ENCODE peak calls at places on chromosomes 5 and 9, in five cellular contexts. N is AG04449, M is heart right ventricle, Z is astrocyte of the spinal cord, V is lower leg skin. K is an unnamed sample.

GRCh38 chr9:98039474-98040072 is 17.0 kb upstream of the NANS start:
- DNase-seq in Z (no peak), M (no peak), V (peak; percentile 68), N (no peak), K (no peak)

GRCh38 chr5:15383469-15383868 is 116.5 kb upstream of the FBXL7 start:
- DNase-seq in N (no peak), Z (peak; percentile 24), V (no peak), M (no peak), K (no peak)

GRCh38 chr5:169716287-169716686 is 79.2 kb downstream of the DOCK2 start:
- DNase-seq in M (no peak), V (no peak), N (peak; percentile 45), Z (peak; percentile 64), K (no peak)

GRCh38 chr5:156259618-156260017 is 67.3 kb upstream of the SGCD start:
- DNase-seq in Z (no peak), M (no peak), N (no peak), V (no peak), K (no peak)

GRCh38 chr9:87063246-87063645 is 115.9 kb upstream of the GAS1 start:
- DNase-seq in V (no peak), M (no peak), Z (no peak), N (no peak), K (no peak)

GRCh38 chr9:109272745-109273144 is 48.1 kb downstream of the EPB41L4B start:
- DNase-seq in N (no peak), V (no peak), M (no peak), Z (no peak), K (no peak)

GRCh38 chr5:96605144-96605543 is 57.0 kb upstream of the CAST start:
- DNase-seq in N (no peak), V (no peak), Z (no peak), M (no peak), K (no peak)

GRCh38 chr5:24606974-24607373 is 37.8 kb downstream of the CDH10 start:
- DNase-seq in V (no peak), M (no peak), Z (no peak), N (no peak), K (no peak)

GRCh38 chr5:56814361-56814962 is 887 bp upstream of the MAP3K1 start:
- DNase-seq in Z (peak; percentile 29), M (peak; percentile 54), N (no peak), V (peak; percentile 83), K (peak; percentile 64)

GRCh38 chr5:32909207-32909606 is 198.1 kb downstream of the NPR3 start:
- DNase-seq in M (no peak), N (peak; percentile 56), Z (peak; percentile 9), V (no peak), K (no peak)

GRCh38 chr9:77128125-77128789 is 49.1 kb upstream of the VPS13A start:
- DNase-seq in M (no peak), N (no peak), Z (no peak), V (no peak), K (no peak)

GRCh38 chr9:114837923-114838322 is 32.1 kb upstream of the TNFSF15 start:
- DNase-seq in Z (no peak), M (no peak), V (no peak), N (no peak), K (no peak)

GRCh38 chr5:14816374-14816998 is 55.1 kb downstream of the ANKH start:
- DNase-seq in M (no peak), N (no peak), Z (no peak), V (no peak), K (no peak)

GRCh38 chr9:113481176-113481805 is 17.8 kb downstream of the RGS3 start:
- DNase-seq in V (no peak), N (no peak), Z (no peak), M (no peak), K (no peak)

GRCh38 chr5:126846756-126847155 is 69.8 kb downstream of the LMNB1 start:
- DNase-seq in Z (no peak), V (no peak), M (no peak), N (no peak), K (no peak)

GRCh38 chr9:79946718-79947117 is 375.0 kb downstream of the TLE4 start:
- DNase-seq in M (no peak), Z (peak; percentile 51), N (no peak), V (no peak), K (no peak)

GRCh38 chr9:17293685-17294084 is 158.8 kb downstream of the CNTLN start:
- DNase-seq in N (no peak), Z (no peak), V (no peak), M (no peak), K (no peak)

GRCh38 chr9:115134941-115135340 is 17.0 kb upstream of the TNC start:
- DNase-seq in V (no peak), N (no peak), M (no peak), Z (no peak), K (no peak)

GRCh38 chr9:72292874-72293607 is 72.0 kb downstream of the ZFAND5 start:
- DNase-seq in N (peak; percentile 93), Z (peak; percentile 73), V (no peak), M (no peak), K (peak; percentile 72)

GRCh38 chr9:124840300-124840833 is 12.9 kb upstream of the WDR38 start:
- DNase-seq in Z (no peak), N (no peak), V (no peak), M (no peak), K (peak; percentile 68)

GRCh38 chr5:179803651-179804598 is 2.7 kb downstream of the MGAT4B start:
- DNase-seq in Z (no peak), M (no peak), N (no peak), V (peak; percentile 88), K (peak; percentile 78)

GRCh38 chr5:154524846-154525245 is 46.8 kb upstream of the HAND1 start:
- DNase-seq in M (no peak), V (no peak), N (no peak), Z (no peak), K (no peak)

GRCh38 chr9:127187231-127187956 is 65.0 kb upstream of the ANGPTL2 start:
- DNase-seq in Z (peak; percentile 95), M (peak; percentile 61), V (peak; percentile 91), N (peak; percentile 94), K (peak; percentile 60)

GRCh38 chr5:77643654-77644404 is 5.3 kb upstream of the OTP start:
- DNase-seq in Z (no peak), M (no peak), N (no peak), V (no peak), K (no peak)

GRCh38 chr5:132227235-132227484 is 493 bp downstream of the P4HA2 start:
- DNase-seq in V (peak; percentile 94), N (no peak), Z (no peak), M (no peak), K (no peak)

GRCh38 chr5:60578295-60578694 is 121.7 kb downstream of the DEPDC1B start:
- DNase-seq in N (no peak), V (no peak), M (no peak), Z (no peak), K (no peak)

GRCh38 chr9:123434619-123435240 is 78.7 kb downstream of the CRB2 start:
- DNase-seq in V (peak; percentile 61), N (no peak), Z (no peak), M (no peak), K (no peak)

GRCh38 chr9:75089369-75089766 is 1.1 kb downstream of the OSTF1 start:
- DNase-seq in M (no peak), N (no peak), Z (no peak), V (no peak), K (no peak)
- TF ChIP-seq CTCF in M (no peak), N (no peak), Z (no peak), V (no peak), K (no peak)

DNA sequence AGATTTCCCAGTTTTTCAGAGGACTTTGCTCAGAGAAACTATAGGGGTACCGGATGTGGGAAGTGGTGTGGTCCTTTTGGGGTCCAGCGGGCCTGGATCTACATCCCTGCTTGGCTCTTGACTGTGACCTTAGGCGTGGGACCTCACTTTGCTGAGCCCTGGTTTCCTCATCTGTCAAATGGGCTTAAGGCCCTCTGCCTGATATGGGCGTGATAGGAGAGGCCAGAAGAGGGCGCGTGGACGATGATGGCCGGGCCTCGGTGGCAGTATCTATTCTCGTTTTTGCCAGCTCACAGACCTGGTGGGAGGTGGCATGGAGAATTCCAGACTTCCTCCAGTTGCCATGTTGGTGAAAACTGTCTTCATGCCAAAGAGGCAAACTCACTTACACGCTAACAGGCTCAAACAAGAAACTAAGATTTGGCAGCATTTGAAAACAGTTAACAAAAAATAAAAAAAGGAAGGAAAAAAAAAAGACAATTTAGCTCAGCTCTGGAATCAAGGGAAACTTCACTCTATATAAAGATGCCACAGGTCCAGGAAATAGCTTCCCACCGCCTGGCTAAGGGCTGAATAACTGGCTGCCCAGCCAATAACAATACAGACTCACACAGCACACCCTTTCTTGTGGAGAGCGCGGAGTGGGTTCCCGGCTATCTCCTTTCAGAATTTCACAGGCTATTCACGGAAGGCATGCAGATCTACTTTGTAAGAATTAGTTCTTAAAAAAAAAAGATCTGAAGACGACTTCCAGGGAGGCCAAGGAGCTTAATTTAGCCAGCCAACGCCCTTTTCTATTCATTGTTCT is 1.7 kb downstream of the SH3PXD2B start:
- DNase-seq in V (peak; percentile 88), Z (peak; percentile 85), N (no peak), M (no peak), K (no peak)
- H3K4me3 ChIP-seq in V (peak overlapping the region; percentile 92), Z (peak overlapping the region; percentile 60), N (peak overlapping the region; percentile 85), M (peak overlapping the region; percentile 94), K (peak overlapping the region; percentile 73)

GRCh38 chr9:118568704-118569103 is 800.5 kb downstream of the BRINP1 start:
- DNase-seq in V (no peak), M (no peak), N (no peak), Z (no peak), K (no peak)
- TF ChIP-seq CTCF in V (no peak), M (no peak), N (no peak), Z (no peak), K (no peak)

DNA sequence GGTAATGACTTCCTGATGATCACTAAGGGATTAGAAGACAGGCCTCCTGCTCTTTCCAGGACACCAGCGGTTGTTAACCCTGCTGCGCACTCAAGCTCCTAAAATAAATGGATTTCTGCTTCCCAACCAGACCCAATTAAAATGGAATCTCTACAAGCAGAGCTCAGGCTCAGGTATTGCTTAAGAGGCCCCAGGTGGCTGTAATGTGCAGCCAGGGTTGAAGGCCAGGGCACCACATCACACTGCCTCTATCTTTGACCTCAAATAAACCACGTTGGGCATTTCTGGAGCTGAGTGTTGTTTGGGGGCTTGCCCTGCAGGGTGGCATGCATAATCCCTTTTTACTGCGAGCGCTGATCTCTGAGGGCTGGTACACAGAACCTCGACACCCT is 108.0 kb downstream of the FBXO38 start:
- DNase-seq in M (no peak), Z (no peak), N (no peak), V (no peak), K (no peak)
- H3K4me3 ChIP-seq in M (no peak overlapping the region), Z (no peak overlapping the region), N (no peak overlapping the region), V (no peak overlapping the region), K (no peak overlapping the region)

K was measured in left lung.